ENCODE peak calls at places on chromosomes 6 and 20, in four cellular contexts. One of them, this sample, is unnamed.

GRCh38 chr20:23005761-23006160 is 29.4 kb upstream of the SSTR4 start:
- DNase-seq in A549: no peak
- DNase-seq in GM12878: no peak
- DNase-seq in right lobe of liver: no peak
- DNase-seq in this sample: no peak

GRCh38 chr20:48584391-48585249 is 243.2 kb downstream of the PREX1 start:
- DNase-seq in A549: no peak
- DNase-seq in GM12878: no peak
- DNase-seq in right lobe of liver: no peak
- DNase-seq in this sample: no peak

GRCh38 chr6:22306741-22307466 is 10.1 kb upstream of the PRL start:
- DNase-seq in A549: no peak
- DNase-seq in GM12878: no peak
- DNase-seq in right lobe of liver: no peak
- DNase-seq in this sample: no peak

GRCh38 chr6:138491020-138491419 is 8.3 kb downstream of the NHSL1 start:
- DNase-seq in A549: no peak
- DNase-seq in GM12878: no peak
- DNase-seq in right lobe of liver: no peak
- DNase-seq in this sample: no peak

GRCh38 chr6:104118274-104118673 is 741.4 kb downstream of the HACE1 start:
- DNase-seq in A549: no peak
- DNase-seq in GM12878: no peak
- DNase-seq in right lobe of liver: no peak
- DNase-seq in this sample: no peak

GRCh38 chr20:48455606-48456360 is 372.0 kb downstream of the PREX1 start:
- DNase-seq in A549: no peak
- DNase-seq in GM12878: no peak
- DNase-seq in right lobe of liver: no peak
- DNase-seq in this sample: no peak

GRCh38 chr6:168637853-168638252 is 196.9 kb downstream of the SMOC2 start:
- DNase-seq in A549: no peak
- DNase-seq in GM12878: no peak
- DNase-seq in right lobe of liver: no peak
- DNase-seq in this sample: no peak

GRCh38 chr20:35523298-35523888 is 6.1 kb downstream of the C20orf173 start:
- DNase-seq in A549: peak; percentile 76
- DNase-seq in GM12878: no peak
- DNase-seq in right lobe of liver: peak; percentile 26
- DNase-seq in this sample: peak; percentile 54

GRCh38 chr20:16220826-16221225 is 352.4 kb downstream of the KIF16B start:
- DNase-seq in A549: no peak
- DNase-seq in GM12878: no peak
- DNase-seq in right lobe of liver: no peak
- DNase-seq in this sample: no peak

GRCh38 chr6:99013145-99013544 is 65.4 kb upstream of the FBXL4 start:
- DNase-seq in A549: no peak
- DNase-seq in GM12878: no peak
- DNase-seq in right lobe of liver: no peak
- DNase-seq in this sample: peak; percentile 14

GRCh38 chr20:1001116-1001515 is 995 bp downstream of the RSPO4 start:
- DNase-seq in A549: no peak
- DNase-seq in GM12878: no peak
- DNase-seq in right lobe of liver: no peak
- DNase-seq in this sample: no peak

GRCh38 chr20:10264166-10264558 is 45.5 kb downstream of the SNAP25 start:
- DNase-seq in A549: no peak
- DNase-seq in GM12878: no peak
- DNase-seq in right lobe of liver: no peak
- DNase-seq in this sample: no peak

GRCh38 chr6:50984135-50984534 is 165.5 kb downstream of the TFAP2B start:
- DNase-seq in A549: no peak
- DNase-seq in GM12878: no peak
- DNase-seq in right lobe of liver: no peak
- DNase-seq in this sample: no peak

GRCh38 chr6:13338038-13338437 is 9.7 kb upstream of the TBC1D7 start:
- DNase-seq in A549: no peak
- DNase-seq in GM12878: no peak
- DNase-seq in right lobe of liver: no peak
- DNase-seq in this sample: no peak

GRCh38 chr6:149134531-149134933 is 183.0 kb upstream of the TAB2 start:
- DNase-seq in A549: no peak
- DNase-seq in GM12878: no peak
- DNase-seq in right lobe of liver: no peak
- DNase-seq in this sample: no peak

GRCh38 chr6:30543824-30544223 is 12.5 kb downstream of the GNL1 start:
- DNase-seq in A549: no peak
- DNase-seq in GM12878: no peak
- DNase-seq in right lobe of liver: no peak
- DNase-seq in this sample: no peak

GRCh38 chr6:119308048-119308570 is 41.5 kb downstream of the MAN1A1 start:
- DNase-seq in A549: no peak
- DNase-seq in GM12878: no peak
- DNase-seq in right lobe of liver: no peak
- DNase-seq in this sample: no peak

GRCh38 chr6:70299456-70299855 is 3.4 kb downstream of the COL9A1 start:
- DNase-seq in A549: no peak
- DNase-seq in GM12878: no peak
- DNase-seq in right lobe of liver: no peak
- DNase-seq in this sample: no peak

GRCh38 chr20:57389695-57390603 is 1.2 kb upstream of the RBM38 start:
- DNase-seq in A549: no peak
- DNase-seq in GM12878: no peak
- DNase-seq in right lobe of liver: peak; percentile 52
- DNase-seq in this sample: no peak

GRCh38 chr6:152598858-152599537 is 38.2 kb downstream of the SYNE1 start:
- DNase-seq in A549: no peak
- DNase-seq in GM12878: no peak
- DNase-seq in right lobe of liver: no peak
- DNase-seq in this sample: no peak

GRCh38 chr6:29652198-29652584 is 4.7 kb upstream of the MOG start:
- DNase-seq in A549: no peak
- DNase-seq in GM12878: no peak
- DNase-seq in right lobe of liver: no peak
- DNase-seq in this sample: no peak

GRCh38 chr6:41757931-41758640 is 10.9 kb upstream of the PGC start:
- DNase-seq in A549: no peak
- DNase-seq in GM12878: no peak
- DNase-seq in right lobe of liver: no peak
- DNase-seq in this sample: no peak

GRCh38 chr6:144264270-144265060 is 20.7 kb upstream of the UTRN start:
- DNase-seq in A549: peak; percentile 64
- DNase-seq in GM12878: no peak
- DNase-seq in right lobe of liver: no peak
- DNase-seq in this sample: peak; percentile 25

GRCh38 chr6:44558315-44559227 is 171.1 kb downstream of the CDC5L start:
- DNase-seq in A549: no peak
- DNase-seq in GM12878: no peak
- DNase-seq in right lobe of liver: no peak
- DNase-seq in this sample: no peak

GRCh38 chr20:19903168-19903676 is 113.9 kb upstream of the NAA20 start:
- DNase-seq in A549: no peak
- DNase-seq in GM12878: no peak
- DNase-seq in right lobe of liver: peak; percentile 27
- DNase-seq in this sample: no peak

GRCh38 chr20:13271977-13272975 is 51.2 kb downstream of the ISM1 start:
- DNase-seq in A549: no peak
- DNase-seq in GM12878: no peak
- DNase-seq in right lobe of liver: peak; percentile 67
- DNase-seq in this sample: no peak

GRCh38 chr6:34200340-34200971 is 36.2 kb upstream of the HMGA1 start:
- DNase-seq in A549: no peak
- DNase-seq in GM12878: no peak
- DNase-seq in right lobe of liver: no peak
- DNase-seq in this sample: no peak

GRCh38 chr20:20441259-20441658 is 73.4 kb downstream of the INSM1 start:
- DNase-seq in A549: no peak
- DNase-seq in GM12878: no peak
- DNase-seq in right lobe of liver: no peak
- DNase-seq in this sample: no peak

GRCh38 chr6:156262014-156262413 is 515.2 kb upstream of the ARID1B start:
- DNase-seq in A549: no peak
- DNase-seq in GM12878: no peak
- DNase-seq in right lobe of liver: peak; percentile 78
- DNase-seq in this sample: no peak

GRCh38 chr20:32649697-32650471 is 23.9 kb downstream of the C20orf203 start:
- DNase-seq in A549: no peak
- DNase-seq in GM12878: no peak
- DNase-seq in right lobe of liver: no peak
- DNase-seq in this sample: no peak

GRCh38 chr20:46040902-46041535 is 12.0 kb downstream of the SLC12A5 start:
- DNase-seq in A549: peak; percentile 25
- DNase-seq in GM12878: no peak
- DNase-seq in right lobe of liver: no peak
- DNase-seq in this sample: peak; percentile 59

GRCh38 chr6:168372871-168373270 is 53.3 kb upstream of the DACT2 start:
- DNase-seq in A549: no peak
- DNase-seq in GM12878: no peak
- DNase-seq in right lobe of liver: no peak
- DNase-seq in this sample: no peak

GRCh38 chr6:87755697-87756671 is 54.0 kb upstream of the AKIRIN2 start:
- DNase-seq in A549: no peak
- DNase-seq in GM12878: no peak
- DNase-seq in right lobe of liver: no peak
- DNase-seq in this sample: no peak

GRCh38 chr20:46028110-46028509 is 905 bp upstream of the SLC12A5 start:
- DNase-seq in A549: no peak
- DNase-seq in GM12878: no peak
- DNase-seq in right lobe of liver: no peak
- DNase-seq in this sample: no peak

GRCh38 chr6:151014404-151015150 is 149.1 kb downstream of the MTHFD1L start:
- DNase-seq in A549: peak; percentile 21
- DNase-seq in GM12878: no peak
- DNase-seq in right lobe of liver: peak; percentile 74
- DNase-seq in this sample: no peak

GRCh38 chr20:723756-724155 is 44.5 kb downstream of the SLC52A3 start:
- DNase-seq in A549: no peak
- DNase-seq in GM12878: no peak
- DNase-seq in right lobe of liver: no peak
- DNase-seq in this sample: no peak

GRCh38 chr6:123658848-123659247 is 22.1 kb upstream of the TRDN start:
- DNase-seq in A549: no peak
- DNase-seq in GM12878: no peak
- DNase-seq in right lobe of liver: no peak
- DNase-seq in this sample: no peak

GRCh38 chr6:139540276-139540675 is 165.8 kb upstream of the CITED2 start:
- DNase-seq in A549: no peak
- DNase-seq in GM12878: peak; percentile 32
- DNase-seq in right lobe of liver: no peak
- DNase-seq in this sample: no peak

DNA sequence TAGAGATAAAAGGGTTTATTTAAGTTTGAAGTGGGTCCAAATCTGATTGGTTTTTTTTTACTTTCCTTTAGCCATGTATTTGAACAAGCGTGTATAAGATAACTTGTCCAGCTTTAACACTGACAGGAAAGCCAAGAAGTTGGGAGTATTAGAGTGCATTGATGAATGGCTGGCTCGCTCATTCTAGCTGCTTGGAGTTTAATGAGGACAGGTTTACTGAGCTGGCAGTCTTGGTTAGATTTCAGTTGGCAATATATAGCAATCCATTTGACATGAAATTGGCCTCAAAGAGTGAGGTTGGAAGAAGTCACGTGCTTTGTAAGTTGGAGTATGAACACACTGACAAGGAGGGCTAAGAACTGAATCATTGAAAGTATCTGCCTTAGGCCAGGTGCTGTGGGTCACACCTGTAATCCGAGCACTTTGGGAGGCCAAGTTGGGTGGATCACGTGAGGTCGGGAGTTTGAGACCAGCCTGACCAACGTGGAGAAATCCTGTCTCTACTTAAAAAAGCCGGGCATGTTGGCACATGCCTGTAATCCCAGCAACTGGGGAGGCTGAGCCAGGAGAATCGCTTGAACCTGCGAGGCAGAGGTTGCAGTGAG is 13.7 kb downstream of the SRSF3 start:
- DNase-seq in A549: no peak
- DNase-seq in GM12878: no peak
- DNase-seq in right lobe of liver: no peak
- DNase-seq in this sample: no peak
- TF ChIP-seq POLR2A in A549: no peak
- TF ChIP-seq POLR2A in GM12878: no peak
- TF ChIP-seq POLR2A in right lobe of liver: peak; percentile 18
- TF ChIP-seq POLR2A in this sample: no peak

GRCh38 chr6:126300126-126300525 is 39.8 kb upstream of the CENPW start:
- DNase-seq in A549: no peak
- DNase-seq in GM12878: peak; percentile 12
- DNase-seq in right lobe of liver: no peak
- DNase-seq in this sample: no peak
- TF ChIP-seq POLR2A in A549: no peak
- TF ChIP-seq POLR2A in GM12878: no peak
- TF ChIP-seq POLR2A in right lobe of liver: no peak
- TF ChIP-seq POLR2A in this sample: no peak

GRCh38 chr6:27188206-27188884 is 59.2 kb upstream of the PRSS16 start:
- DNase-seq in A549: peak; percentile 40
- DNase-seq in GM12878: peak; percentile 55
- DNase-seq in right lobe of liver: peak; percentile 48
- DNase-seq in this sample: no peak
- TF ChIP-seq POLR2A in A549: no peak
- TF ChIP-seq POLR2A in GM12878: peak; percentile 42
- TF ChIP-seq POLR2A in right lobe of liver: peak; percentile 42
- TF ChIP-seq POLR2A in this sample: no peak

DNA sequence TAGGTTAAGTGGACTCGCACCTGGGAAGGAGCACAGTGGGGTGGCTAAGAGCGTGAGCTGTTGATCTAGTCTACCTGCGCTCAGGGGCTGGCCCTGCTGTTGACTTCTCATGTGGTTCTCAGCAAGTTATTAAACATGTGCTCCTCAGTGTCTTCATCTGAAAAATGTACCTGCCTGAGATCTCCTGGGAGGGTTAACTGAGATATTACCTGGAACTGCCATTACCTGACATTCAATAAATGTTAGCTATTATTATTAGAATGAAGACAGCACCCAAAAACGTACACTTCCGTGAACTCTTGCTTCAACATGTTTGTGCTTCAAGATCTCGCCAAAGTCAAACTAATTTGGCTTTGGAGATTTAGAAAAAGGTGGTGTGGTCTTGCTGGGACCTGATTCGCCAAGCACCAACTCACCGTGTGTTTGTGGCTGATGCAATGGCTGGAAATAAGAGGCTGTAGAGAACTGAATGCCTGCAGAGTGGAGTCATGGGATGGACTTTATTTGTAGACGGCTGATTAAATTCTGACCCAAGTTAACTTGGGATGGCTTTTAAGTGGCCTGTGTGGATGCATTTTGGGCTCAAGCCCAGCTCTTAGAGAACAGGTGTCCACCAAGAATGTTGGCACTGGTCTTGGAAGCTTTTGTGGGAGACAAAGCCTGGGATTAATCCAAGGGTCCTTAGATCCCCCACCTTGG is 692.9 kb downstream of the QKI start:
- DNase-seq in A549: no peak
- DNase-seq in GM12878: no peak
- DNase-seq in right lobe of liver: no peak
- DNase-seq in this sample: no peak
- TF ChIP-seq POLR2A in A549: no peak
- TF ChIP-seq POLR2A in GM12878: no peak
- TF ChIP-seq POLR2A in right lobe of liver: no peak
- TF ChIP-seq POLR2A in this sample: no peak

This sample was measured in H54.